ENCODE peak calls at places on chromosomes 3 and 15, in ten cellular contexts. One of them, this sample, is unnamed.

GRCh38 chr3:152403632-152404066 is 134.9 kb downstream of the MBNL1 start:
- DNase-seq in endothelial cell of umbilical vein: no peak
- DNase-seq in HCT116: no peak
- DNase-seq in OCI-LY7: no peak
- DNase-seq in SK-N-SH: no peak
- DNase-seq in neural progenitor cell: no peak
- DNase-seq in fibroblast of lung: peak; percentile 45
- DNase-seq in IMR-90: peak; percentile 42
- DNase-seq in keratinocyte: no peak
- DNase-seq in H9: no peak
- DNase-seq in this sample: no peak

GRCh38 chr15:81285461-81285860 is 38.5 kb downstream of the STARD5 start:
- DNase-seq in endothelial cell of umbilical vein: no peak
- DNase-seq in HCT116: no peak
- DNase-seq in OCI-LY7: no peak
- DNase-seq in SK-N-SH: no peak
- DNase-seq in neural progenitor cell: no peak
- DNase-seq in fibroblast of lung: no peak
- DNase-seq in IMR-90: no peak
- DNase-seq in keratinocyte: no peak
- DNase-seq in H9: no peak
- DNase-seq in this sample: no peak

GRCh38 chr15:95734422-95735316 is 595.8 kb upstream of the NR2F2 start:
- DNase-seq in endothelial cell of umbilical vein: peak; percentile 96
- DNase-seq in HCT116: no peak
- DNase-seq in OCI-LY7: no peak
- DNase-seq in SK-N-SH: no peak
- DNase-seq in neural progenitor cell: no peak
- DNase-seq in fibroblast of lung: peak; percentile 88
- DNase-seq in IMR-90: no peak
- DNase-seq in keratinocyte: no peak
- DNase-seq in H9: no peak
- DNase-seq in this sample: peak; percentile 80

GRCh38 chr15:90774731-90775521 is 57.8 kb downstream of the BLM start:
- DNase-seq in endothelial cell of umbilical vein: peak; percentile 26
- DNase-seq in HCT116: peak; percentile 18
- DNase-seq in OCI-LY7: no peak
- DNase-seq in SK-N-SH: no peak
- DNase-seq in neural progenitor cell: no peak
- DNase-seq in fibroblast of lung: peak; percentile 88
- DNase-seq in IMR-90: peak; percentile 89
- DNase-seq in keratinocyte: peak; percentile 21
- DNase-seq in H9: no peak
- DNase-seq in this sample: peak; percentile 81

GRCh38 chr3:13106308-13106970 is 33.2 kb upstream of the IQSEC1 start:
- DNase-seq in endothelial cell of umbilical vein: no peak
- DNase-seq in HCT116: no peak
- DNase-seq in OCI-LY7: no peak
- DNase-seq in SK-N-SH: no peak
- DNase-seq in neural progenitor cell: no peak
- DNase-seq in fibroblast of lung: no peak
- DNase-seq in IMR-90: no peak
- DNase-seq in keratinocyte: no peak
- DNase-seq in H9: no peak
- DNase-seq in this sample: peak; percentile 98

GRCh38 chr15:33561407-33561806 is 250.6 kb downstream of the RYR3 start:
- DNase-seq in endothelial cell of umbilical vein: no peak
- DNase-seq in HCT116: no peak
- DNase-seq in OCI-LY7: no peak
- DNase-seq in SK-N-SH: no peak
- DNase-seq in neural progenitor cell: no peak
- DNase-seq in fibroblast of lung: no peak
- DNase-seq in IMR-90: no peak
- DNase-seq in keratinocyte: no peak
- DNase-seq in H9: no peak
- DNase-seq in this sample: no peak

GRCh38 chr3:129834580-129834979 is 58.9 kb downstream of the TMCC1 start:
- DNase-seq in endothelial cell of umbilical vein: no peak
- DNase-seq in HCT116: no peak
- DNase-seq in OCI-LY7: no peak
- DNase-seq in SK-N-SH: no peak
- DNase-seq in neural progenitor cell: no peak
- DNase-seq in fibroblast of lung: no peak
- DNase-seq in IMR-90: no peak
- DNase-seq in keratinocyte: no peak
- DNase-seq in H9: no peak
- DNase-seq in this sample: no peak

GRCh38 chr3:114722530-114722929 is 424.6 kb downstream of the ZBTB20 start:
- DNase-seq in endothelial cell of umbilical vein: no peak
- DNase-seq in HCT116: no peak
- DNase-seq in OCI-LY7: no peak
- DNase-seq in SK-N-SH: no peak
- DNase-seq in neural progenitor cell: no peak
- DNase-seq in fibroblast of lung: no peak
- DNase-seq in IMR-90: no peak
- DNase-seq in keratinocyte: no peak
- DNase-seq in H9: no peak
- DNase-seq in this sample: no peak

GRCh38 chr3:61983479-61983878 is 389.9 kb downstream of the FEZF2 start:
- DNase-seq in endothelial cell of umbilical vein: no peak
- DNase-seq in HCT116: no peak
- DNase-seq in OCI-LY7: no peak
- DNase-seq in SK-N-SH: no peak
- DNase-seq in neural progenitor cell: no peak
- DNase-seq in fibroblast of lung: peak; percentile 41
- DNase-seq in IMR-90: peak; percentile 4
- DNase-seq in keratinocyte: no peak
- DNase-seq in H9: no peak
- DNase-seq in this sample: no peak

GRCh38 chr15:100229181-100230163 is 112.3 kb downstream of the ADAMTS17 start:
- DNase-seq in endothelial cell of umbilical vein: no peak
- DNase-seq in HCT116: no peak
- DNase-seq in OCI-LY7: no peak
- DNase-seq in SK-N-SH: no peak
- DNase-seq in neural progenitor cell: no peak
- DNase-seq in fibroblast of lung: no peak
- DNase-seq in IMR-90: no peak
- DNase-seq in keratinocyte: no peak
- DNase-seq in H9: no peak
- DNase-seq in this sample: no peak

GRCh38 chr3:48247401-48247807 is 6.5 kb downstream of the ZNF589 start:
- DNase-seq in endothelial cell of umbilical vein: peak; percentile 74
- DNase-seq in HCT116: no peak
- DNase-seq in OCI-LY7: no peak
- DNase-seq in SK-N-SH: no peak
- DNase-seq in neural progenitor cell: no peak
- DNase-seq in fibroblast of lung: peak; percentile 40
- DNase-seq in IMR-90: no peak
- DNase-seq in keratinocyte: no peak
- DNase-seq in H9: no peak
- DNase-seq in this sample: no peak

GRCh38 chr3:138867996-138868395 is 33.3 kb upstream of the PIK3CB start:
- DNase-seq in endothelial cell of umbilical vein: peak; percentile 59
- DNase-seq in HCT116: no peak
- DNase-seq in OCI-LY7: no peak
- DNase-seq in SK-N-SH: no peak
- DNase-seq in neural progenitor cell: no peak
- DNase-seq in fibroblast of lung: peak; percentile 21
- DNase-seq in IMR-90: no peak
- DNase-seq in keratinocyte: no peak
- DNase-seq in H9: no peak
- DNase-seq in this sample: no peak

GRCh38 chr3:153291052-153291689 is 129.1 kb downstream of the RAP2B start:
- DNase-seq in endothelial cell of umbilical vein: peak; percentile 27
- DNase-seq in HCT116: peak; percentile 44
- DNase-seq in OCI-LY7: peak; percentile 58
- DNase-seq in SK-N-SH: peak; percentile 25
- DNase-seq in neural progenitor cell: peak; percentile 12
- DNase-seq in fibroblast of lung: peak; percentile 15
- DNase-seq in IMR-90: no peak
- DNase-seq in keratinocyte: no peak
- DNase-seq in H9: no peak
- DNase-seq in this sample: peak; percentile 69

GRCh38 chr3:161251716-161252115 is 30.6 kb downstream of the NMD3 start:
- DNase-seq in endothelial cell of umbilical vein: no peak
- DNase-seq in HCT116: no peak
- DNase-seq in OCI-LY7: no peak
- DNase-seq in SK-N-SH: no peak
- DNase-seq in neural progenitor cell: no peak
- DNase-seq in fibroblast of lung: no peak
- DNase-seq in IMR-90: no peak
- DNase-seq in keratinocyte: no peak
- DNase-seq in H9: no peak
- DNase-seq in this sample: no peak

GRCh38 chr3:109803274-109803673 is 465.9 kb upstream of the DPPA4 start:
- DNase-seq in endothelial cell of umbilical vein: no peak
- DNase-seq in HCT116: peak; percentile 54
- DNase-seq in OCI-LY7: no peak
- DNase-seq in SK-N-SH: peak; percentile 10
- DNase-seq in neural progenitor cell: peak; percentile 13
- DNase-seq in fibroblast of lung: no peak
- DNase-seq in IMR-90: no peak
- DNase-seq in keratinocyte: no peak
- DNase-seq in H9: no peak
- DNase-seq in this sample: peak; percentile 55
- TF ChIP-seq CTCF in endothelial cell of umbilical vein: no peak
- TF ChIP-seq CTCF in HCT116: peak; percentile 63
- TF ChIP-seq CTCF in OCI-LY7: peak; percentile 34
- TF ChIP-seq CTCF in SK-N-SH: peak; percentile 52
- TF ChIP-seq CTCF in neural progenitor cell: peak; percentile 54
- TF ChIP-seq CTCF in fibroblast of lung: peak; percentile 34
- TF ChIP-seq CTCF in IMR-90: no peak
- TF ChIP-seq CTCF in keratinocyte: no peak
- TF ChIP-seq CTCF in H9: peak; percentile 64
- TF ChIP-seq CTCF in this sample: peak; percentile 56

GRCh38 chr15:56187665-56188064 is 56.0 kb downstream of the RFX7 start:
- DNase-seq in endothelial cell of umbilical vein: no peak
- DNase-seq in HCT116: no peak
- DNase-seq in OCI-LY7: no peak
- DNase-seq in SK-N-SH: no peak
- DNase-seq in neural progenitor cell: no peak
- DNase-seq in fibroblast of lung: no peak
- DNase-seq in IMR-90: no peak
- DNase-seq in keratinocyte: no peak
- DNase-seq in H9: no peak
- DNase-seq in this sample: no peak
- H4K20me1 ChIP-seq in endothelial cell of umbilical vein: peaks cover 12% of the 10 kb centered on the region
- H4K20me1 ChIP-seq in HCT116: no peaks in the 10 kb centered on the region
- H4K20me1 ChIP-seq in OCI-LY7: peaks cover 15% of the 10 kb centered on the region
- H4K20me1 ChIP-seq in SK-N-SH: peaks cover 41% of the 10 kb centered on the region
- H4K20me1 ChIP-seq in neural progenitor cell: peaks cover 53% of the 10 kb centered on the region
- H4K20me1 ChIP-seq in fibroblast of lung: peaks cover 4% of the 10 kb centered on the region
- H4K20me1 ChIP-seq in IMR-90: peaks cover 35% of the 10 kb centered on the region
- H4K20me1 ChIP-seq in keratinocyte: peaks cover 7% of the 10 kb centered on the region
- H4K20me1 ChIP-seq in H9: no peaks in the 10 kb centered on the region
- H4K20me1 ChIP-seq in this sample: no peaks in the 10 kb centered on the region

GRCh38 chr15:56968821-56969220 is 50.4 kb downstream of the TCF12 start:
- DNase-seq in endothelial cell of umbilical vein: no peak
- DNase-seq in HCT116: no peak
- DNase-seq in OCI-LY7: no peak
- DNase-seq in SK-N-SH: no peak
- DNase-seq in neural progenitor cell: peak; percentile 55
- DNase-seq in fibroblast of lung: no peak
- DNase-seq in IMR-90: no peak
- DNase-seq in keratinocyte: no peak
- DNase-seq in H9: no peak
- DNase-seq in this sample: peak; percentile 64
- H3K4me1 ChIP-seq in endothelial cell of umbilical vein: no peaks in the 10 kb centered on the region
- H3K4me1 ChIP-seq in HCT116: peaks cover 9% of the 10 kb centered on the region
- H3K4me1 ChIP-seq in OCI-LY7: no peaks in the 10 kb centered on the region
- H3K4me1 ChIP-seq in SK-N-SH: peaks cover 35% of the 10 kb centered on the region
- H3K4me1 ChIP-seq in neural progenitor cell: peaks cover 18% of the 10 kb centered on the region
- H3K4me1 ChIP-seq in fibroblast of lung: no peaks in the 10 kb centered on the region
- H3K4me1 ChIP-seq in IMR-90: peaks cover 3% of the 10 kb centered on the region
- H3K4me1 ChIP-seq in keratinocyte: peaks cover 15% of the 10 kb centered on the region
- H3K4me1 ChIP-seq in H9: peaks cover 4% of the 10 kb centered on the region
- H3K4me1 ChIP-seq in this sample: peaks cover 19% of the 10 kb centered on the region

GRCh38 chr3:39067286-39067685 is 15.5 kb downstream of the WDR48 start:
- DNase-seq in endothelial cell of umbilical vein: no peak
- DNase-seq in HCT116: no peak
- DNase-seq in OCI-LY7: no peak
- DNase-seq in SK-N-SH: no peak
- DNase-seq in neural progenitor cell: no peak
- DNase-seq in fibroblast of lung: peak; percentile 49
- DNase-seq in IMR-90: no peak
- DNase-seq in keratinocyte: no peak
- DNase-seq in H9: no peak
- DNase-seq in this sample: no peak

GRCh38 chr3:39062180-39062579 is 10.4 kb downstream of the WDR48 start:
- DNase-seq in endothelial cell of umbilical vein: no peak
- DNase-seq in HCT116: no peak
- DNase-seq in OCI-LY7: no peak
- DNase-seq in SK-N-SH: no peak
- DNase-seq in neural progenitor cell: no peak
- DNase-seq in fibroblast of lung: no peak
- DNase-seq in IMR-90: no peak
- DNase-seq in keratinocyte: no peak
- DNase-seq in H9: no peak
- DNase-seq in this sample: no peak

GRCh38 chr3:39063143-39063542 is 11.3 kb downstream of the WDR48 start:
- DNase-seq in endothelial cell of umbilical vein: no peak
- DNase-seq in HCT116: no peak
- DNase-seq in OCI-LY7: no peak
- DNase-seq in SK-N-SH: no peak
- DNase-seq in neural progenitor cell: no peak
- DNase-seq in fibroblast of lung: no peak
- DNase-seq in IMR-90: no peak
- DNase-seq in keratinocyte: no peak
- DNase-seq in H9: no peak
- DNase-seq in this sample: no peak

GRCh38 chr3:39064646-39065045 is 12.8 kb downstream of the WDR48 start:
- DNase-seq in endothelial cell of umbilical vein: no peak
- DNase-seq in HCT116: no peak
- DNase-seq in OCI-LY7: no peak
- DNase-seq in SK-N-SH: no peak
- DNase-seq in neural progenitor cell: no peak
- DNase-seq in fibroblast of lung: peak; percentile 86
- DNase-seq in IMR-90: peak; percentile 63
- DNase-seq in keratinocyte: no peak
- DNase-seq in H9: no peak
- DNase-seq in this sample: no peak

DNA sequence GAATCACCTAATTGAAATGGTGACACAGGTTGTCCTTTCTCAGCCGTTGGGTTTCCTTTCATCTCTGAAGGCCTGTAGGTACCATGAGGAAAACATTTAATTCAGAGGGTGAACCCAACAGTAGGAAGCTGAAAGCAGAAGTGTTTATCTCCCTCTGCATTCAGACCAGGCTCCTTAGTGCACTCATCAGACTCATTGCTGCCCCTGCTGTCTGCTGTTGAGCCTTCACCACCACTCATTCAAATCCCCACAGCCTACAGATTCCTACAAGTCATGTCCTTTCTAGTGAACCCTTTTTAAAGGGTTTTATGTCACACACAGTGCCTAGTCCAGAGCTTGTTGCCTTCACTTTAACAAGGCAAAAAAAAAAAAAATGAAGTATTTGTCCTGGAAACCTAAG is 13.4 kb downstream of the WDR48 start:
- DNase-seq in endothelial cell of umbilical vein: peak; percentile 29
- DNase-seq in HCT116: peak; percentile 12
- DNase-seq in OCI-LY7: peak; percentile 81
- DNase-seq in SK-N-SH: peak; percentile 41
- DNase-seq in neural progenitor cell: peak; percentile 69
- DNase-seq in fibroblast of lung: peak; percentile 68
- DNase-seq in IMR-90: peak; percentile 60
- DNase-seq in keratinocyte: no peak
- DNase-seq in H9: peak; percentile 63
- DNase-seq in this sample: peak; percentile 47
- TF ChIP-seq CTCF in endothelial cell of umbilical vein: peak; percentile 56
- TF ChIP-seq CTCF in HCT116: peak; percentile 52
- TF ChIP-seq CTCF in OCI-LY7: peak; percentile 79
- TF ChIP-seq CTCF in SK-N-SH: peak; percentile 51
- TF ChIP-seq CTCF in neural progenitor cell: peak; percentile 59
- TF ChIP-seq CTCF in fibroblast of lung: peak; percentile 55
- TF ChIP-seq CTCF in IMR-90: peak; percentile 52
- TF ChIP-seq CTCF in keratinocyte: peak; percentile 60
- TF ChIP-seq CTCF in H9: peak; percentile 64
- TF ChIP-seq CTCF in this sample: peak; percentile 59